ENCODE peak calls at places on chromosomes 5 and 9, in seven cellular contexts. N is stimulated activated naive CD8-positive, alpha-beta T cell treated with anti-CD3 and anti-CD28 coated beads, Interleukin-15, Interleukin-2, amounts not matched to agents 100 U/mL and 50 U/mL, for 24 hours; V is retina; T is stimulated activated CD8-positive, alpha-beta memory T cell treated with anti-CD3 and anti-CD28 coated beads, Interleukin-2, amount 100 ng/mL, for 1 hour; Q is stimulated activated CD4-positive, alpha-beta T cell treated with anti-CD3 and anti-CD28 coated beads, Interleukin-15, amount 100 ng/mL, for 1 hour; R is activated T-cell treated with anti-CD3 and anti-CD28 coated beads, Interleukin-2, amount 50 U/mL, for 1 hour; G is fibroblast of lung. D is an unnamed sample.

GRCh38 chr5:171975262-171975876 is 31.1 kb downstream of the FBXW11 start:
- DNase-seq in N (no peak), V (no peak), T (no peak), Q (no peak), R (no peak), G (peak; percentile 80), D (no peak)

GRCh38 chr9:114591206-114591853 is 3.8 kb downstream of the ATP6V1G1 start:
- DNase-seq in N (no peak), V (no peak), T (no peak), Q (no peak), R (no peak), G (no peak), D (no peak)

GRCh38 chr5:132008961-132009680 is 2.3 kb downstream of the ACSL6 start:
- DNase-seq in N (no peak), V (no peak), T (no peak), Q (no peak), R (peak; percentile 17), G (no peak), D (no peak)

GRCh38 chr5:36495638-36496010 is 110.8 kb upstream of the SLC1A3 start:
- DNase-seq in N (no peak), V (no peak), T (no peak), Q (no peak), R (no peak), G (no peak), D (no peak)

GRCh38 chr5:592158-592557 is 20.0 kb upstream of the CEP72 start:
- DNase-seq in N (no peak), V (no peak), T (no peak), Q (no peak), R (no peak), G (no peak), D (no peak)

GRCh38 chr5:107257885-107258520 is 412.7 kb downstream of the EFNA5 start:
- DNase-seq in N (no peak), V (no peak), T (no peak), Q (no peak), R (no peak), G (peak; percentile 25), D (no peak)

GRCh38 chr5:125798311-125798710 is 624.9 kb upstream of the GRAMD2B start:
- DNase-seq in N (no peak), V (no peak), T (no peak), Q (no peak), R (no peak), G (peak; percentile 42), D (no peak)

GRCh38 chr5:180824630-180825476 is 22.2 kb upstream of the MGAT1 start:
- DNase-seq in N (no peak), V (no peak), T (no peak), Q (no peak), R (no peak), G (no peak), D (no peak)

GRCh38 chr5:416636-416960 is 26.4 kb upstream of the EXOC3 start:
- DNase-seq in N (no peak), V (no peak), T (no peak), Q (no peak), R (no peak), G (no peak), D (no peak)

GRCh38 chr9:134936762-134937555 is 19.2 kb upstream of the FCN1 start:
- DNase-seq in N (no peak), V (no peak), T (no peak), Q (no peak), R (no peak), G (no peak), D (no peak)

GRCh38 chr9:116316231-116316630 is 162.6 kb downstream of the PAPPA start:
- DNase-seq in N (no peak), V (no peak), T (no peak), Q (no peak), R (no peak), G (no peak), D (no peak)

GRCh38 chr5:102600964-102601363 is 102.2 kb upstream of the SLCO6A1 start:
- DNase-seq in N (no peak), V (no peak), T (no peak), Q (no peak), R (no peak), G (peak; percentile 43), D (no peak)

GRCh38 chr5:24633705-24634325 is 11.0 kb downstream of the CDH10 start:
- DNase-seq in N (no peak), V (no peak), T (no peak), Q (no peak), R (no peak), G (peak; percentile 26), D (peak; percentile 54)

GRCh38 chr5:6773342-6774035 is 60.3 kb downstream of the TENT4A start:
- DNase-seq in N (no peak), V (peak; percentile 57), T (no peak), Q (no peak), R (no peak), G (no peak), D (no peak)

GRCh38 chr9:113631811-113632665 is 168.5 kb downstream of the RGS3 start:
- DNase-seq in N (no peak), V (no peak), T (no peak), Q (no peak), R (no peak), G (peak; percentile 53), D (no peak)

GRCh38 chr9:126146254-126147145 is 180.1 kb upstream of the MVB12B start:
- DNase-seq in N (peak; percentile 34), V (peak; percentile 46), T (no peak), Q (no peak), R (no peak), G (no peak), D (no peak)

GRCh38 chr9:123883634-123884033 is 46.3 kb downstream of the DENND1A start:
- DNase-seq in N (no peak), V (no peak), T (no peak), Q (no peak), R (no peak), G (peak; percentile 38), D (no peak)

GRCh38 chr5:150320048-150320555 is 17.4 kb upstream of the ARSI start:
- DNase-seq in N (no peak), V (no peak), T (no peak), Q (no peak), R (no peak), G (peak; percentile 90), D (peak; percentile 59)

GRCh38 chr5:125109293-125109692 is 362.9 kb upstream of the ZNF608 start:
- DNase-seq in N (no peak), V (no peak), T (no peak), Q (no peak), R (no peak), G (no peak), D (no peak)

GRCh38 chr9:127722055-127722454 is 6.2 kb downstream of the TTC16 start:
- DNase-seq in N (no peak), V (no peak), T (no peak), Q (no peak), R (no peak), G (no peak), D (no peak)

GRCh38 chr5:162801235-162801634 is 636.2 kb upstream of the CCNG1 start:
- DNase-seq in N (no peak), V (no peak), T (no peak), Q (no peak), R (no peak), G (no peak), D (no peak)

GRCh38 chr9:70563437-70564204 is 149.2 kb upstream of the KLF9 start:
- DNase-seq in N (peak; percentile 46), V (no peak), T (no peak), Q (no peak), R (peak; percentile 21), G (peak; percentile 88), D (no peak)

GRCh38 chr9:33823801-33824200 is 6.8 kb downstream of the UBE2R2 start:
- DNase-seq in N (no peak), V (no peak), T (no peak), Q (no peak), R (no peak), G (no peak), D (no peak)

GRCh38 chr5:172765766-172766286 is 5.2 kb downstream of the DUSP1 start:
- DNase-seq in N (no peak), V (no peak), T (no peak), Q (no peak), R (no peak), G (no peak), D (no peak)

GRCh38 chr5:96254980-96255681 is 177.9 kb downstream of the PCSK1 start:
- DNase-seq in N (no peak), V (no peak), T (no peak), Q (no peak), R (no peak), G (peak; percentile 98), D (no peak)

GRCh38 chr5:78803386-78803785 is 154.8 kb upstream of the LHFPL2 start:
- DNase-seq in N (no peak), V (no peak), T (no peak), Q (no peak), R (no peak), G (peak; percentile 68), D (no peak)

GRCh38 chr9:136946228-136946892 is 1.3 kb downstream of the C8G start:
- DNase-seq in N (peak; percentile 5), V (no peak), T (no peak), Q (no peak), R (no peak), G (no peak), D (no peak)

GRCh38 chr5:173477320-173478055 is 139.0 kb downstream of the BOD1 start:
- DNase-seq in N (no peak), V (no peak), T (no peak), Q (no peak), R (no peak), G (peak; percentile 89), D (no peak)

GRCh38 chr5:6837519-6838110 is 124.4 kb downstream of the TENT4A start:
- DNase-seq in N (peak; percentile 65), V (no peak), T (no peak), Q (no peak), R (no peak), G (no peak), D (no peak)

D was measured in hippocampal formation.